ENCODE peak calls at places on chromosomes 5 and 9, in eight cellular contexts. One of them, this sample, is unnamed. For H3K4me1, the result is how much of the 10 kb centered on the place peaks cover.

GRCh38 chr9:130177898-130178805 is 5.9 kb downstream of the NCS1 start:
- DNase-seq in SK-N-SH: no peak
- DNase-seq in K562: no peak
- DNase-seq in endodermal cell: no peak
- DNase-seq in fibroblast of lung: no peak
- DNase-seq in transverse colon: no peak
- DNase-seq in tibial artery: no peak
- DNase-seq in Panc1: no peak
- DNase-seq in this sample: no peak

GRCh38 chr9:89883401-89884341 is 278.9 kb downstream of the GADD45G start:
- DNase-seq in transverse colon: no peak
- DNase-seq in SK-N-SH: no peak
- DNase-seq in tibial artery: no peak
- DNase-seq in Panc1: no peak
- DNase-seq in K562: no peak
- DNase-seq in fibroblast of lung: peak
- DNase-seq in endodermal cell: peak
- DNase-seq in this sample: peak

GRCh38 chr9:127927457-127928231 is 2.9 kb downstream of the PIP5KL1 start:
- DNase-seq in transverse colon: peak
- DNase-seq in Panc1: no peak
- DNase-seq in K562: peak
- DNase-seq in endodermal cell: peak
- DNase-seq in SK-N-SH: no peak
- DNase-seq in tibial artery: no peak
- DNase-seq in fibroblast of lung: no peak
- DNase-seq in this sample: no peak

GRCh38 chr9:136122425-136123383 is 4.0 kb upstream of the TMEM250 start:
- DNase-seq in fibroblast of lung: peak
- DNase-seq in SK-N-SH: peak
- DNase-seq in Panc1: no peak
- DNase-seq in K562: peak
- DNase-seq in tibial artery: peak
- DNase-seq in endodermal cell: peak
- DNase-seq in transverse colon: peak
- DNase-seq in this sample: no peak

GRCh38 chr9:82247318-82247717 is 258.7 kb downstream of the SPATA31D1 start:
- DNase-seq in SK-N-SH: no peak
- DNase-seq in transverse colon: no peak
- DNase-seq in K562: no peak
- DNase-seq in Panc1: no peak
- DNase-seq in endodermal cell: no peak
- DNase-seq in fibroblast of lung: no peak
- DNase-seq in tibial artery: peak
- DNase-seq in this sample: no peak

GRCh38 chr5:66144074-66144798 is at the start of gene SREK1:
- DNase-seq in SK-N-SH: peak
- DNase-seq in Panc1: peak
- DNase-seq in tibial artery: peak
- DNase-seq in fibroblast of lung: peak
- DNase-seq in K562: peak
- DNase-seq in transverse colon: peak
- DNase-seq in endodermal cell: peak
- DNase-seq in this sample: peak

GRCh38 chr5:43305948-43306563 is 7.2 kb downstream of the HMGCS1 start:
- DNase-seq in K562: peak
- DNase-seq in fibroblast of lung: peak
- DNase-seq in transverse colon: no peak
- DNase-seq in tibial artery: no peak
- DNase-seq in SK-N-SH: peak
- DNase-seq in Panc1: peak
- DNase-seq in endodermal cell: no peak
- DNase-seq in this sample: no peak

GRCh38 chr9:119005162-119005561 is 364.1 kb downstream of the BRINP1 start:
- DNase-seq in transverse colon: no peak
- DNase-seq in endodermal cell: no peak
- DNase-seq in fibroblast of lung: peak
- DNase-seq in Panc1: no peak
- DNase-seq in K562: no peak
- DNase-seq in SK-N-SH: no peak
- DNase-seq in tibial artery: no peak
- DNase-seq in this sample: no peak

GRCh38 chr5:157956271-157956885 is 97.4 kb upstream of the CLINT1 start:
- DNase-seq in SK-N-SH: peak
- DNase-seq in transverse colon: no peak
- DNase-seq in Panc1: no peak
- DNase-seq in endodermal cell: no peak
- DNase-seq in fibroblast of lung: no peak
- DNase-seq in tibial artery: no peak
- DNase-seq in K562: no peak
- DNase-seq in this sample: no peak

GRCh38 chr9:127199001-127199791 is 65.4 kb upstream of the GARNL3 start:
- DNase-seq in transverse colon: peak
- DNase-seq in SK-N-SH: peak
- DNase-seq in fibroblast of lung: peak
- DNase-seq in K562: peak
- DNase-seq in Panc1: peak
- DNase-seq in endodermal cell: peak
- DNase-seq in tibial artery: peak
- DNase-seq in this sample: peak

GRCh38 chr5:138953370-138954256 is 78.5 kb upstream of the LRRTM2 start:
- DNase-seq in K562: peak
- DNase-seq in transverse colon: peak
- DNase-seq in fibroblast of lung: peak
- DNase-seq in SK-N-SH: peak
- DNase-seq in tibial artery: peak
- DNase-seq in endodermal cell: no peak
- DNase-seq in Panc1: no peak
- DNase-seq in this sample: peak

DNA sequence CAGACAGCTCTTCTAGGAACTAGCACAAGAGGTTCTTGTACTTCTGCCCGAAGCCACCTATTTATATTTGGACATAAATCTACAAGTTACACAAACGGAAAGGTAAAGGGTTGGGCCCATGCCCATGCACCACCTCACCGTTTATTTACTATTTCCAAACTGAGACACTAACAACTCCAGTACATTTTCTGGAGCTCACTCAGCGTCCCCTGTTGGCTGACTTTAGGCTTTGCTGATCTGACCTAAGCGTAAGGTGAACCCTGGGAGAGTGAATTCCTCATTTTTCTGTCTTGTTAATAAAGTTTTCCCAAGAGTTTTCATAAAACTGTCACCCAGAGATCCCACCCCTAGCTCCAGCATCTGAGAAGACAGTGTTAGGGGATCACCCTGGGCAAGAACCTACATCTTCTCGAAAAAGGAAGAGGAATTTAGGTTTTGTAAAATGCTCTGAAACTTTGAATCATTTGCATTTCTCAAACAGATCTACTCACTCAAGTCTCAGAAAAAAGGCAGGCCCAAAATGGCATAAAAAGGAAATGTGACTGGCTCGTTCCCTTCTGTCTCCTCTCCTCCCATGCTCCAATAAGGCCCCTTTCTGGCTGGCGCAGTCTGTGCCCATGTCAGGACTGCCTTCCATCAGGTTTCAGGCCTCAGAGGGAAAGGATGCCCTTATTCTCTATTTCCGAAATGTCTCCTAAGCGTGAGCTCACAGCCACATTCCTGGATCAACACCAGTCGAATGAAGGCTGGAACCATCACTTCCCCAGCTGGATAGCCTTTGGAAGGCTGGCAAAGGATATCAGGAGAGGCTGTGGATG is 201.3 kb downstream of the FANCC start:
- DNase-seq in SK-N-SH: no peak
- DNase-seq in transverse colon: peak
- DNase-seq in tibial artery: no peak
- DNase-seq in Panc1: no peak
- DNase-seq in K562: no peak
- DNase-seq in endodermal cell: peak
- DNase-seq in fibroblast of lung: no peak
- DNase-seq in this sample: no peak
- TF ChIP-seq CTCF in SK-N-SH: peak
- TF ChIP-seq CTCF in transverse colon: peak
- TF ChIP-seq CTCF in tibial artery: no peak
- TF ChIP-seq CTCF in Panc1: peak
- TF ChIP-seq CTCF in K562: peak
- TF ChIP-seq CTCF in endodermal cell: peak
- TF ChIP-seq CTCF in fibroblast of lung: peak
- TF ChIP-seq CTCF in this sample: no peak

GRCh38 chr9:94865599-94866456 is 139.3 kb downstream of the AOPEP start:
- DNase-seq in SK-N-SH: peak
- DNase-seq in tibial artery: peak
- DNase-seq in K562: no peak
- DNase-seq in transverse colon: no peak
- DNase-seq in endodermal cell: peak
- DNase-seq in fibroblast of lung: peak
- DNase-seq in Panc1: no peak
- DNase-seq in this sample: no peak

GRCh38 chr9:94866770-94867169 is 140.3 kb downstream of the AOPEP start:
- DNase-seq in SK-N-SH: peak
- DNase-seq in fibroblast of lung: peak
- DNase-seq in transverse colon: no peak
- DNase-seq in tibial artery: no peak
- DNase-seq in K562: no peak
- DNase-seq in Panc1: no peak
- DNase-seq in endodermal cell: no peak
- DNase-seq in this sample: no peak

GRCh38 chr9:94867281-94867841 is 140.9 kb downstream of the AOPEP start:
- DNase-seq in endodermal cell: no peak
- DNase-seq in fibroblast of lung: peak
- DNase-seq in SK-N-SH: peak
- DNase-seq in transverse colon: peak
- DNase-seq in Panc1: no peak
- DNase-seq in tibial artery: peak
- DNase-seq in K562: peak
- DNase-seq in this sample: no peak

GRCh38 chr9:94864183-94864582 is 137.7 kb downstream of the AOPEP start:
- DNase-seq in endodermal cell: no peak
- DNase-seq in fibroblast of lung: no peak
- DNase-seq in Panc1: no peak
- DNase-seq in transverse colon: no peak
- DNase-seq in K562: no peak
- DNase-seq in tibial artery: no peak
- DNase-seq in SK-N-SH: no peak
- DNase-seq in this sample: no peak

DNA sequence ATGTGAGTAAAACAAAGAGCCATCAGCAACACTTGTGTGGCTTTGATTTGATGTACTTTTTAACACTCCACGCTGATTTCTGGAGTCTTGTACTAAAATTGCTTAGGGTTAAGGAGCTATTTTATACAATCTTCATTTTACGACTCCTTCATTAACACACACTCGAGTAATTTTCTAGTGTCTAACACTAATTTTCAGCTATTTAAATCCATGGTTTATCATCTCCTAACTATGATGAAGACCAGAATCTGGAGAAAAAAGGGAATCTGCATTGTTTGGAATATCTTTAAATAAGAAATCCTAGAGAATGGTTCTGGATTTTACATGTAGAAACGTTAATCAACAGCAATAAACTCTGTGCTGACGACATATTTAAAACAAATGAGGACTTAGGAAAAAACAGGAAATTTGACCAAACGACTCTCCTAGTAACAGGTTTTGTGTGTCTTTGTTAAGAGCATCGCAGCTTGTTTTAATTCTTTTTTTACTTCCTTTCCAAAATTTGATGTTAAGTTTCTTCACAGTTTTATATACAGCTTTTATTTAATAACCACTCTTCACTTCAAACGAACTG is 138.4 kb downstream of the AOPEP start:
- DNase-seq in transverse colon: no peak
- DNase-seq in tibial artery: no peak
- DNase-seq in Panc1: no peak
- DNase-seq in fibroblast of lung: no peak
- DNase-seq in K562: no peak
- DNase-seq in endodermal cell: no peak
- DNase-seq in SK-N-SH: no peak
- DNase-seq in this sample: no peak
- H3K4me1 ChIP-seq in transverse colon: under half
- H3K4me1 ChIP-seq in tibial artery: under half
- H3K4me1 ChIP-seq in Panc1: under half
- H3K4me1 ChIP-seq in fibroblast of lung: under half
- H3K4me1 ChIP-seq in K562: under half
- H3K4me1 ChIP-seq in endodermal cell: under half
- H3K4me1 ChIP-seq in SK-N-SH: under half
- H3K4me1 ChIP-seq in this sample: half or more

DNA sequence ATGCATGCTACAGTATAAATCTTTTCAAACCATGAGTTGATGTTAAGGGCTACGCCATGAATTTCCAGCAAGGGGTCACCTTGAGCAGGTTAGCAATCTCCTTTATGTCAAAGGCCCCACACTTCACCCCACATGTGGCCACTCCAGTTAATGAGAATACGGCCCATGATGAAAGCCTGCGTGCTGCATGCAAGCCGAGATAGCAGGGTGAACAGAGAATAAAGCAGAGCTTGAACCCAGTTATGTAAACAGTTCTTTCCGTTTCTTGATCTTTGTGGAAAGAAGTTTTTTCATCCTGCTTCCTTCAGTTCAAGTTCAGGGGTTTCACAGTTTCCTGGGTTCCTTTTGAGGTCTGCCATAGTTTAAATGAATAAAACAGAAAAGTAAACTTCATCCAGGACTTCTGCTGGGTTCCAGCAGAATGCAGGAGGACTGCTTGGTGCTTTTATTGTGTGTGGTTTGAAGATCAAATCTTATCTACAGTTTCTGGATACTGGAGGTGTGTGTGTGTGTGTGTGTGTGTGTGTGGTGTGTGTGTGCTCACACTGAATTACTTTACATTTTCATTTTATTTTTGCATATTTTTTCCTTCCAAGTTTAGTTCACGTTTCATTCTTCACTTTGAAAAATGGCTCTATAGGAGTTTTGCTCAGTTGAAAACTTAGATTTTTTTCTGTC is 87.1 kb downstream of the HMHB1 start:
- DNase-seq in SK-N-SH: no peak
- DNase-seq in tibial artery: no peak
- DNase-seq in endodermal cell: no peak
- DNase-seq in Panc1: no peak
- DNase-seq in fibroblast of lung: no peak
- DNase-seq in transverse colon: no peak
- DNase-seq in K562: no peak
- DNase-seq in this sample: no peak
- H3K4me3 ChIP-seq in SK-N-SH: no peak
- H3K4me3 ChIP-seq in tibial artery: no peak
- H3K4me3 ChIP-seq in endodermal cell: no peak
- H3K4me3 ChIP-seq in Panc1: no peak
- H3K4me3 ChIP-seq in fibroblast of lung: no peak
- H3K4me3 ChIP-seq in transverse colon: no peak
- H3K4me3 ChIP-seq in K562: no peak
- H3K4me3 ChIP-seq in this sample: no peak

GRCh38 chr9:84652496-84653081 is 16.9 kb upstream of the NTRK2 start:
- DNase-seq in fibroblast of lung: peak
- DNase-seq in tibial artery: no peak
- DNase-seq in K562: no peak
- DNase-seq in transverse colon: no peak
- DNase-seq in SK-N-SH: no peak
- DNase-seq in endodermal cell: no peak
- DNase-seq in Panc1: no peak
- DNase-seq in this sample: no peak
- TF ChIP-seq CTCF in fibroblast of lung: no peak
- TF ChIP-seq CTCF in tibial artery: no peak
- TF ChIP-seq CTCF in K562: no peak
- TF ChIP-seq CTCF in transverse colon: no peak
- TF ChIP-seq CTCF in SK-N-SH: no peak
- TF ChIP-seq CTCF in endodermal cell: no peak
- TF ChIP-seq CTCF in Panc1: no peak
- TF ChIP-seq CTCF in this sample: no peak